ENCODE peak calls at places on chromosome 11, in nine cellular contexts. One of them, this sample, is unnamed. For H3K4me1, the result is how much of the 10 kb centered on the place peaks cover.

GRCh38 chr11:78497309-78497708 is 77.4 kb downstream of the NARS2 start:
- DNase-seq in naive thymus-derived CD4-positive, alpha-beta T cell: no peak
- DNase-seq in tibial nerve: no peak
- DNase-seq in GM23248: no peak
- DNase-seq in CD8-positive, alpha-beta memory T cell: no peak
- DNase-seq in kidney: no peak
- DNase-seq in neuronal stem cell: no peak
- DNase-seq in thoracic aorta: no peak
- DNase-seq in prostate gland: no peak
- DNase-seq in this sample: no peak

GRCh38 chr11:77407613-77408012 is 66.3 kb downstream of the PAK1 start:
- DNase-seq in naive thymus-derived CD4-positive, alpha-beta T cell: no peak
- DNase-seq in tibial nerve: no peak
- DNase-seq in GM23248: peak
- DNase-seq in CD8-positive, alpha-beta memory T cell: no peak
- DNase-seq in kidney: no peak
- DNase-seq in neuronal stem cell: no peak
- DNase-seq in thoracic aorta: peak
- DNase-seq in prostate gland: peak
- DNase-seq in this sample: no peak

GRCh38 chr11:110989734-110990133 is 255.8 kb upstream of the POU2AF2 start:
- DNase-seq in naive thymus-derived CD4-positive, alpha-beta T cell: no peak
- DNase-seq in tibial nerve: peak
- DNase-seq in GM23248: peak
- DNase-seq in CD8-positive, alpha-beta memory T cell: no peak
- DNase-seq in kidney: no peak
- DNase-seq in neuronal stem cell: no peak
- DNase-seq in thoracic aorta: no peak
- DNase-seq in prostate gland: no peak
- DNase-seq in this sample: no peak

GRCh38 chr11:104332110-104332509 is 168.2 kb upstream of the PDGFD start:
- DNase-seq in naive thymus-derived CD4-positive, alpha-beta T cell: no peak
- DNase-seq in tibial nerve: no peak
- DNase-seq in GM23248: no peak
- DNase-seq in CD8-positive, alpha-beta memory T cell: no peak
- DNase-seq in kidney: no peak
- DNase-seq in neuronal stem cell: peak
- DNase-seq in thoracic aorta: no peak
- DNase-seq in prostate gland: no peak
- DNase-seq in this sample: peak

GRCh38 chr11:126573325-126574076 is 218.0 kb downstream of the ST3GAL4 start:
- DNase-seq in naive thymus-derived CD4-positive, alpha-beta T cell: no peak
- DNase-seq in tibial nerve: no peak
- DNase-seq in GM23248: no peak
- DNase-seq in CD8-positive, alpha-beta memory T cell: no peak
- DNase-seq in kidney: no peak
- DNase-seq in neuronal stem cell: no peak
- DNase-seq in thoracic aorta: no peak
- DNase-seq in prostate gland: no peak
- DNase-seq in this sample: no peak

GRCh38 chr11:8652140-8652539 is 30.3 kb downstream of the TRIM66 start:
- DNase-seq in naive thymus-derived CD4-positive, alpha-beta T cell: no peak
- DNase-seq in tibial nerve: peak
- DNase-seq in GM23248: peak
- DNase-seq in CD8-positive, alpha-beta memory T cell: no peak
- DNase-seq in kidney: no peak
- DNase-seq in neuronal stem cell: no peak
- DNase-seq in thoracic aorta: no peak
- DNase-seq in prostate gland: no peak
- DNase-seq in this sample: no peak

GRCh38 chr11:128892866-128893565 is 1.9 kb downstream of the KCNJ5 start:
- DNase-seq in naive thymus-derived CD4-positive, alpha-beta T cell: no peak
- DNase-seq in tibial nerve: no peak
- DNase-seq in GM23248: no peak
- DNase-seq in CD8-positive, alpha-beta memory T cell: no peak
- DNase-seq in kidney: no peak
- DNase-seq in neuronal stem cell: no peak
- DNase-seq in thoracic aorta: no peak
- DNase-seq in prostate gland: no peak
- DNase-seq in this sample: no peak

GRCh38 chr11:2533642-2534115 is 88.9 kb downstream of the KCNQ1 start:
- DNase-seq in naive thymus-derived CD4-positive, alpha-beta T cell: no peak
- DNase-seq in tibial nerve: peak
- DNase-seq in GM23248: peak
- DNase-seq in CD8-positive, alpha-beta memory T cell: no peak
- DNase-seq in kidney: peak
- DNase-seq in neuronal stem cell: peak
- DNase-seq in thoracic aorta: no peak
- DNase-seq in prostate gland: no peak
- DNase-seq in this sample: peak

GRCh38 chr11:78171951-78172350 is 16.5 kb downstream of the KCTD21 start:
- DNase-seq in naive thymus-derived CD4-positive, alpha-beta T cell: no peak
- DNase-seq in tibial nerve: no peak
- DNase-seq in GM23248: no peak
- DNase-seq in CD8-positive, alpha-beta memory T cell: no peak
- DNase-seq in kidney: no peak
- DNase-seq in neuronal stem cell: no peak
- DNase-seq in thoracic aorta: no peak
- DNase-seq in prostate gland: no peak
- DNase-seq in this sample: no peak

GRCh38 chr11:17406082-17406817 is 17.8 kb upstream of the KCNJ11 start:
- DNase-seq in naive thymus-derived CD4-positive, alpha-beta T cell: no peak
- DNase-seq in tibial nerve: no peak
- DNase-seq in GM23248: no peak
- DNase-seq in CD8-positive, alpha-beta memory T cell: no peak
- DNase-seq in kidney: peak
- DNase-seq in neuronal stem cell: no peak
- DNase-seq in thoracic aorta: no peak
- DNase-seq in prostate gland: no peak
- DNase-seq in this sample: no peak

GRCh38 chr11:130514851-130515250 is 66.4 kb downstream of the ADAMTS15 start:
- DNase-seq in naive thymus-derived CD4-positive, alpha-beta T cell: no peak
- DNase-seq in tibial nerve: no peak
- DNase-seq in GM23248: no peak
- DNase-seq in CD8-positive, alpha-beta memory T cell: no peak
- DNase-seq in kidney: no peak
- DNase-seq in neuronal stem cell: no peak
- DNase-seq in thoracic aorta: no peak
- DNase-seq in prostate gland: no peak
- DNase-seq in this sample: no peak

GRCh38 chr11:124538019-124538418 is 5.4 kb downstream of the OR8B12 start:
- DNase-seq in naive thymus-derived CD4-positive, alpha-beta T cell: no peak
- DNase-seq in tibial nerve: peak
- DNase-seq in GM23248: peak
- DNase-seq in CD8-positive, alpha-beta memory T cell: no peak
- DNase-seq in kidney: no peak
- DNase-seq in neuronal stem cell: no peak
- DNase-seq in thoracic aorta: no peak
- DNase-seq in prostate gland: no peak
- DNase-seq in this sample: no peak

GRCh38 chr11:125337836-125338235 is 158.2 kb downstream of the FEZ1 start:
- DNase-seq in naive thymus-derived CD4-positive, alpha-beta T cell: no peak
- DNase-seq in tibial nerve: no peak
- DNase-seq in GM23248: peak
- DNase-seq in CD8-positive, alpha-beta memory T cell: no peak
- DNase-seq in kidney: no peak
- DNase-seq in neuronal stem cell: no peak
- DNase-seq in thoracic aorta: no peak
- DNase-seq in prostate gland: no peak
- DNase-seq in this sample: no peak

GRCh38 chr11:130672911-130673310 is 224.5 kb downstream of the ADAMTS15 start:
- DNase-seq in naive thymus-derived CD4-positive, alpha-beta T cell: no peak
- DNase-seq in tibial nerve: no peak
- DNase-seq in GM23248: no peak
- DNase-seq in CD8-positive, alpha-beta memory T cell: no peak
- DNase-seq in kidney: peak
- DNase-seq in neuronal stem cell: no peak
- DNase-seq in thoracic aorta: no peak
- DNase-seq in prostate gland: no peak
- DNase-seq in this sample: no peak

GRCh38 chr11:111308140-111308539 is 9.8 kb downstream of the POU2AF3 start:
- DNase-seq in naive thymus-derived CD4-positive, alpha-beta T cell: no peak
- DNase-seq in tibial nerve: no peak
- DNase-seq in GM23248: no peak
- DNase-seq in CD8-positive, alpha-beta memory T cell: no peak
- DNase-seq in kidney: no peak
- DNase-seq in neuronal stem cell: no peak
- DNase-seq in thoracic aorta: no peak
- DNase-seq in prostate gland: no peak
- DNase-seq in this sample: no peak

GRCh38 chr11:34160791-34161190 is 55.4 kb downstream of the NAT10 start:
- DNase-seq in naive thymus-derived CD4-positive, alpha-beta T cell: no peak
- DNase-seq in tibial nerve: no peak
- DNase-seq in GM23248: no peak
- DNase-seq in CD8-positive, alpha-beta memory T cell: no peak
- DNase-seq in kidney: no peak
- DNase-seq in neuronal stem cell: no peak
- DNase-seq in thoracic aorta: no peak
- DNase-seq in prostate gland: no peak
- DNase-seq in this sample: no peak
- H3K4me3 ChIP-seq in naive thymus-derived CD4-positive, alpha-beta T cell: no peak
- H3K4me3 ChIP-seq in tibial nerve: no peak
- H3K4me3 ChIP-seq in GM23248: no peak
- H3K4me3 ChIP-seq in CD8-positive, alpha-beta memory T cell: no peak
- H3K4me3 ChIP-seq in kidney: no peak
- H3K4me3 ChIP-seq in neuronal stem cell: no peak
- H3K4me3 ChIP-seq in thoracic aorta: no peak
- H3K4me3 ChIP-seq in prostate gland: no peak
- H3K4me3 ChIP-seq in this sample: no peak

DNA sequence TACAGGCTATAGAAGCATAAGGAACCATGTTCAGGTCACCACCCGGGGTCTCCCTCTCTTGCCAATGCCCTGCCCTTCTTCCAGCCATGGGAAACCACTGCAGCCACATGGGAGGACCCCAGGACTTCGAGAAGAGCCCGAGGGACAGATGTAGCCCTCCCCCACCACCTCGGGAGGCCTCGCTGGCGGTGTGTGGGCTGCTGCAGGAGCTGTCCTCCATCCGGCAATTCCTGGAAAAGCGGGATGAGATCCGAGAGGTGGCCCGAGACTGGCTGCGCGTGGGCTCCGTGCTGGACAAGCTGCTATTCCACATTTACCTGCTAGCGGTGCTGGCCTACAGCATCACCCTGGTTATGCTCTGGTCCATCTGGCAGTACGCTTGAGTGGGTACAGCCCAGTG is 14.5 kb downstream of the HTR3A start:
- DNase-seq in naive thymus-derived CD4-positive, alpha-beta T cell: no peak
- DNase-seq in tibial nerve: no peak
- DNase-seq in GM23248: no peak
- DNase-seq in CD8-positive, alpha-beta memory T cell: no peak
- DNase-seq in kidney: no peak
- DNase-seq in neuronal stem cell: no peak
- DNase-seq in thoracic aorta: no peak
- DNase-seq in prostate gland: no peak
- DNase-seq in this sample: no peak
- H3K4me1 ChIP-seq in naive thymus-derived CD4-positive, alpha-beta T cell: under half
- H3K4me1 ChIP-seq in tibial nerve: under half
- H3K4me1 ChIP-seq in GM23248: under half
- H3K4me1 ChIP-seq in CD8-positive, alpha-beta memory T cell: under half
- H3K4me1 ChIP-seq in kidney: under half
- H3K4me1 ChIP-seq in neuronal stem cell: under half
- H3K4me1 ChIP-seq in thoracic aorta: under half
- H3K4me1 ChIP-seq in prostate gland: under half
- H3K4me1 ChIP-seq in this sample: under half

DNA sequence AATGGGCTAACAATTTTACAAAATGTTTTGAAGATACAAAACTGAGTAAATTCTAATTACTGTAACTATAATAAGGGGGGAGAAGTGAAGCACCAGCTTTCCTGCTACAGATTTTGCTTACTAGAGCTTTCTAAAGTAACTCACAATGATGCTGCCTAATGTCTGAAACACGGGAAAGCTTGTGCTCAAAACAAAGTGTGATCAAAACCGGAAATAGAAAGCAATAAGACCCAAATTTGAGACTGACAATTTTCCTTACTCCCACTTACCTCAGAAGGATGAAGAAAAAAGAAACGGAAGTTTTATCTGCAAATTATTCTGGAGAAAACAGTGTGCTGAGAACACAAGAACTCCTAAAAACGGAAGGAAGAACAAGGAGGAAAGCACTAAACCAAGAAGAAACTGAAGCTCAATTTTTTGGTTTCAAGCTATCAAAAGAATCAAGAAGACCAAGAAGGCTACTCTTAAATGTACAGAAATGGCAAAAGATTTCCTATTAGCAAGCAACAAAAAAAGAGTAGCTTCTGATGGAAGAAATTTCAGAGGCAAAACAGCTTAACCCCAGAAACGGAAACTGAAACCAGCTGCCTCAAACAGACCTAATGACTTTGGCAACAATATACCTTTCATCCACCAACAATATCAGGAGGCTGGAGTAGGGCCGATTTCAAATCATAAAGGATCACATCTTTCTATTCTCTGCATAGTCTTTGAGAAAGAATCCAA is 33.4 kb downstream of the AMBRA1 start:
- DNase-seq in naive thymus-derived CD4-positive, alpha-beta T cell: peak
- DNase-seq in tibial nerve: no peak
- DNase-seq in GM23248: peak
- DNase-seq in CD8-positive, alpha-beta memory T cell: no peak
- DNase-seq in kidney: no peak
- DNase-seq in neuronal stem cell: no peak
- DNase-seq in thoracic aorta: no peak
- DNase-seq in prostate gland: peak
- DNase-seq in this sample: no peak
- H3K4me3 ChIP-seq in naive thymus-derived CD4-positive, alpha-beta T cell: peak
- H3K4me3 ChIP-seq in tibial nerve: peak
- H3K4me3 ChIP-seq in GM23248: peak
- H3K4me3 ChIP-seq in CD8-positive, alpha-beta memory T cell: peak
- H3K4me3 ChIP-seq in kidney: peak
- H3K4me3 ChIP-seq in neuronal stem cell: no peak
- H3K4me3 ChIP-seq in thoracic aorta: peak
- H3K4me3 ChIP-seq in prostate gland: peak
- H3K4me3 ChIP-seq in this sample: no peak

GRCh38 chr11:68373810-68374501 is 61.6 kb downstream of the LRP5 start:
- DNase-seq in naive thymus-derived CD4-positive, alpha-beta T cell: no peak
- DNase-seq in tibial nerve: no peak
- DNase-seq in GM23248: peak
- DNase-seq in CD8-positive, alpha-beta memory T cell: no peak
- DNase-seq in kidney: peak
- DNase-seq in neuronal stem cell: no peak
- DNase-seq in thoracic aorta: no peak
- DNase-seq in prostate gland: peak
- DNase-seq in this sample: no peak

GRCh38 chr11:68379216-68379615 is 66.8 kb downstream of the LRP5 start:
- DNase-seq in naive thymus-derived CD4-positive, alpha-beta T cell: no peak
- DNase-seq in tibial nerve: no peak
- DNase-seq in GM23248: no peak
- DNase-seq in CD8-positive, alpha-beta memory T cell: no peak
- DNase-seq in kidney: no peak
- DNase-seq in neuronal stem cell: no peak
- DNase-seq in thoracic aorta: no peak
- DNase-seq in prostate gland: no peak
- DNase-seq in this sample: no peak

GRCh38 chr11:68375337-68375736 is 62.9 kb downstream of the LRP5 start:
- DNase-seq in naive thymus-derived CD4-positive, alpha-beta T cell: no peak
- DNase-seq in tibial nerve: no peak
- DNase-seq in GM23248: no peak
- DNase-seq in CD8-positive, alpha-beta memory T cell: no peak
- DNase-seq in kidney: no peak
- DNase-seq in neuronal stem cell: no peak
- DNase-seq in thoracic aorta: no peak
- DNase-seq in prostate gland: no peak
- DNase-seq in this sample: no peak

GRCh38 chr11:68374531-68374930 is 62.1 kb downstream of the LRP5 start:
- DNase-seq in naive thymus-derived CD4-positive, alpha-beta T cell: no peak
- DNase-seq in tibial nerve: no peak
- DNase-seq in GM23248: peak
- DNase-seq in CD8-positive, alpha-beta memory T cell: no peak
- DNase-seq in kidney: no peak
- DNase-seq in neuronal stem cell: no peak
- DNase-seq in thoracic aorta: no peak
- DNase-seq in prostate gland: no peak
- DNase-seq in this sample: no peak

GRCh38 chr11:68377389-68377795 is 65.0 kb downstream of the LRP5 start:
- DNase-seq in naive thymus-derived CD4-positive, alpha-beta T cell: no peak
- DNase-seq in tibial nerve: no peak
- DNase-seq in GM23248: no peak
- DNase-seq in CD8-positive, alpha-beta memory T cell: no peak
- DNase-seq in kidney: no peak
- DNase-seq in neuronal stem cell: no peak
- DNase-seq in thoracic aorta: no peak
- DNase-seq in prostate gland: no peak
- DNase-seq in this sample: no peak
- H3K4me1 ChIP-seq in naive thymus-derived CD4-positive, alpha-beta T cell: under half
- H3K4me1 ChIP-seq in tibial nerve: under half
- H3K4me1 ChIP-seq in GM23248: under half
- H3K4me1 ChIP-seq in CD8-positive, alpha-beta memory T cell: under half
- H3K4me1 ChIP-seq in kidney: half or more
- H3K4me1 ChIP-seq in neuronal stem cell: under half
- H3K4me1 ChIP-seq in thoracic aorta: half or more
- H3K4me1 ChIP-seq in prostate gland: under half
- H3K4me1 ChIP-seq in this sample: under half